ENCODE peak calls at places on chromosome 15, in eight cellular contexts. C is esophagus squamous epithelium, E is AG04450, T is foreskin fibroblast, I is WERI-Rb-1, H is heart right ventricle, W is mucosa of descending colon, P is ovary. V is an unnamed sample.
A peak's percentile ranks its signal among the peaks of the same experiment; 100 is the strongest.

GRCh38 chr15:51770902-51771301 is 19.5 kb downstream of the TMOD2 start:
- DNase-seq in C (no peak), E (no peak), T (no peak), I (no peak), H (no peak), W (no peak), P (no peak), V (no peak)

GRCh38 chr15:70799667-70800450 is 36.5 kb upstream of the UACA start:
- DNase-seq in C (no peak), E (peak; percentile 95), T (peak; percentile 97), I (no peak), H (no peak), W (no peak), P (peak; percentile 49), V (no peak)

GRCh38 chr15:78177447-78177873 is 28.3 kb downstream of the IDH3A start:
- DNase-seq in C (no peak), E (no peak), T (peak; percentile 56), I (peak; percentile 59), H (peak; percentile 43), W (no peak), P (peak; percentile 50), V (no peak)

GRCh38 chr15:24269923-24270322 is 405.7 kb upstream of the NPAP1 start:
- DNase-seq in C (no peak), E (no peak), T (no peak), I (no peak), H (no peak), W (no peak), P (no peak), V (no peak)

GRCh38 chr15:69798481-69799315 is 299.0 kb downstream of the TLE3 start:
- DNase-seq in C (no peak), E (no peak), T (no peak), I (no peak), H (no peak), W (no peak), P (peak; percentile 51), V (no peak)

GRCh38 chr15:49589030-49589429 is 31.6 kb downstream of the FAM227B start:
- DNase-seq in C (no peak), E (no peak), T (no peak), I (no peak), H (no peak), W (no peak), P (no peak), V (no peak)

GRCh38 chr15:60591491-60592385 is 112.8 kb upstream of the ICE2 start:
- DNase-seq in C (no peak), E (no peak), T (peak; percentile 57), I (no peak), H (peak; percentile 60), W (peak; percentile 67), P (peak; percentile 75), V (peak; percentile 68)

GRCh38 chr15:65087873-65088642 is 11.5 kb downstream of the KBTBD13 start:
- DNase-seq in C (no peak), E (no peak), T (peak; percentile 46), I (no peak), H (peak; percentile 69), W (no peak), P (no peak), V (peak; percentile 55)

GRCh38 chr15:89379818-89380217 is 45.2 kb upstream of the POLG start:
- DNase-seq in C (no peak), E (no peak), T (no peak), I (no peak), H (no peak), W (no peak), P (no peak), V (no peak)

GRCh38 chr15:81777546-81777945 is 268.3 kb downstream of the MEX3B start:
- DNase-seq in C (no peak), E (no peak), T (no peak), I (no peak), H (no peak), W (no peak), P (no peak), V (no peak)

GRCh38 chr15:58019503-58020376 is 45.8 kb downstream of the ALDH1A2 start:
- DNase-seq in C (no peak), E (no peak), T (peak; percentile 73), I (no peak), H (no peak), W (no peak), P (no peak), V (no peak)

GRCh38 chr15:29270169-29270955 is 740 bp upstream of the NSMCE3 start:
- DNase-seq in C (no peak), E (no peak), T (peak; percentile 73), I (no peak), H (no peak), W (no peak), P (no peak), V (no peak)

GRCh38 chr15:80464952-80465645 is 60.9 kb downstream of the ARNT2 start:
- DNase-seq in C (no peak), E (no peak), T (peak; percentile 42), I (no peak), H (no peak), W (no peak), P (no peak), V (no peak)

GRCh38 chr15:57540736-57541135 is 51.0 kb upstream of the MYZAP start:
- DNase-seq in C (no peak), E (no peak), T (no peak), I (no peak), H (no peak), W (no peak), P (no peak), V (no peak)

GRCh38 chr15:60162911-60163310 is 158.8 kb downstream of the FOXB1 start:
- DNase-seq in C (no peak), E (no peak), T (no peak), I (no peak), H (no peak), W (no peak), P (no peak), V (no peak)

GRCh38 chr15:62469478-62469873 is 304.4 kb upstream of the C2CD4B start:
- DNase-seq in C (no peak), E (no peak), T (peak; percentile 67), I (no peak), H (no peak), W (no peak), P (no peak), V (no peak)

GRCh38 chr15:72358532-72359180 is 17.2 kb downstream of the HEXA start:
- DNase-seq in C (peak; percentile 27), E (peak; percentile 23), T (peak; percentile 94), I (no peak), H (peak; percentile 52), W (peak; percentile 57), P (no peak), V (peak; percentile 82)

GRCh38 chr15:100113351-100114075 is 228.3 kb downstream of the ADAMTS17 start:
- DNase-seq in C (no peak), E (no peak), T (no peak), I (no peak), H (peak; percentile 59), W (no peak), P (peak; percentile 71), V (no peak)

DNA sequence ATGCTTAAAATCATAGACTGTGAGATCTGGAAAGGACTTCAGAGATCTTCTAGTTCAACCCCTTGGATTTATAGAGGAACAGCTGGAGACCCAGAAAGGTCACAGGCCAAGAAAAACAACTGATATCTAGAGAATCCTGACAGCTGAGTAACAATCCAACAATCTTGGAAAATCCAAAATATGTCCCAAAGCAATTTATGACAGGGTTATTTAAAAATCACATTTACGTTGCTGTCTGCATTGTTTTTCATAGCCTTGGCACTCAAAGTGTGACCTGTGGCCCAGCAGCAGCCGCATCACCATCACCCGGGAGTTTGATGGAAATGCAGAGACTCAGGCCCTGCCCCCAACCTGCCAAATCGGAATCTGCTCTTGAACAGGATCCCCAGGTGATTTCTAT is 78.8 kb downstream of the FBN1 start:
- DNase-seq in C (no peak), E (no peak), T (peak; percentile 67), I (no peak), H (no peak), W (no peak), P (no peak), V (no peak)
- H3K4me3 ChIP-seq in C (no peak overlapping the region), E (no peak overlapping the region), T (no peak overlapping the region), I (no peak overlapping the region), H (no peak overlapping the region), W (no peak overlapping the region), P (no peak overlapping the region), V (no peak overlapping the region)

GRCh38 chr15:66780973-66781718 is 79.1 kb downstream of the SMAD6 start:
- DNase-seq in C (no peak), E (no peak), T (no peak), I (no peak), H (no peak), W (no peak), P (no peak), V (no peak)
- H3K4me3 ChIP-seq in C (no peak overlapping the region), E (no peak overlapping the region), T (no peak overlapping the region), I (no peak overlapping the region), H (no peak overlapping the region), W (no peak overlapping the region), P (no peak overlapping the region), V (no peak overlapping the region)

DNA sequence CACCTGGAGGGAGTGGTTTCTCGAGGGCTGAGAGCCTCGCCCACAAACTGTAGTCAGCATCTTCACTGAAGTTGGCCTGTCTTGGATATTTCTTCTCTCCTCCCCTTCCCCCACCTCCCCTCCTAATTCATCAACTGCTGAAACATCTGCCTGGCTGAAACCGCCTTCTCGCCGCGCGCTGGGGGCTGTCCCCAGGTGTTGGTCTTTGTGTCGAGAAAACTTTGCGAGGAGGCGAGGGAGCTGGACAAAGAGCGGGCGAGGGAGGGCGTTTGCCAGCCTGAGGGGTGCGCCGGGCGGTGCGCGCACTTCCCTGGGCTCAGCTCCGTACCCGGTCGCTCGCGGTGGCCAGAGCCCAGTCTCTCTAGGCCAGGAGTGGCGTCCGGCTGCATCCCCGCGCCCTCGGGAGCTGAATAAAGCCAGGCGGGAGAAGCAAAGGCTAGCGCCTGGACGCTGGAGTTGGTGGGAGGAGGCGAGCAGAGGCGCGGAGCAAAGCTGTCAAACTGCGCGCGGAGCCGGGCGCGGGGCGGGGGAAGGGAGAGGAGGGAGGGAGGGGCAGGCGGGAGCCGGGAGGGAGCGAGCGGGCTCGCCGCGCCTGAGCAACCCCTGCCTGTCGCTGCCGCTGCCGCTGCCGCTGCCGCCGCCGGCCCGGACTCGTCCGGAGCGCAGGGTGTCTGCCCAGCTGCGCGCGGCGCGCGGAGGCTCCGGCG is at the start of gene ST8SIA2:
- DNase-seq in C (no peak), E (no peak), T (no peak), I (peak; percentile 80), H (peak; percentile 40), W (no peak), P (no peak), V (no peak)
- H3K4me3 ChIP-seq in C (peak within 1 kb of the TSS; percentile 7), E (peak within 1 kb of the TSS; percentile 32), T (peak within 1 kb of the TSS; percentile 36), I (peak within 1 kb of the TSS; percentile 76), H (peak within 1 kb of the TSS; percentile 63), W (no peak within 1 kb of the TSS), P (no peak within 1 kb of the TSS), V (peak within 1 kb of the TSS; percentile 42)

GRCh38 chr15:68653031-68653635 is 74.3 kb downstream of the CORO2B start:
- DNase-seq in C (no peak), E (no peak), T (no peak), I (peak; percentile 1), H (no peak), W (no peak), P (peak; percentile 20), V (no peak)

GRCh38 chr15:68654786-68655560 is 76.2 kb downstream of the CORO2B start:
- DNase-seq in C (no peak), E (no peak), T (no peak), I (peak; percentile 6), H (no peak), W (no peak), P (peak; percentile 24), V (no peak)

GRCh38 chr15:68653795-68654194 is 75.0 kb downstream of the CORO2B start:
- DNase-seq in C (no peak), E (no peak), T (no peak), I (no peak), H (no peak), W (no peak), P (peak; percentile 1), V (no peak)

GRCh38 chr15:68652141-68652540 is 73.3 kb downstream of the CORO2B start:
- DNase-seq in C (no peak), E (no peak), T (peak; percentile 77), I (peak; percentile 0), H (peak; percentile 41), W (no peak), P (peak; percentile 28), V (no peak)

GRCh38 chr15:68650901-68651709 is 72.3 kb downstream of the CORO2B start:
- DNase-seq in C (no peak), E (no peak), T (no peak), I (peak; percentile 40), H (peak; percentile 73), W (no peak), P (peak; percentile 47), V (no peak)
- H3K4me3 ChIP-seq in C (no peak overlapping the region), E (no peak overlapping the region), T (no peak overlapping the region), I (no peak overlapping the region), H (no peak overlapping the region), W (no peak overlapping the region), P (no peak overlapping the region), V (no peak overlapping the region)

V was measured in gastrocnemius medialis.